ENCODE peak calls at places on chromosomes 16 and 17, in five cellular contexts. One of them, this sample, is unnamed.
A peak's percentile ranks its signal among the peaks of the same experiment; 100 is the strongest.

GRCh38 chr17:67520916-67521772 is 144.1 kb downstream of the PITPNC1 start:
- DNase-seq in left ventricle myocardium inferior: no peak
- DNase-seq in iris pigment epithelial cell: no peak
- DNase-seq in HS-27A: no peak
- DNase-seq in AG09309: peak; percentile 56
- DNase-seq in this sample: no peak

GRCh38 chr17:28518578-28518977 is 12.4 kb downstream of the FOXN1 start:
- DNase-seq in left ventricle myocardium inferior: no peak
- DNase-seq in iris pigment epithelial cell: no peak
- DNase-seq in HS-27A: no peak
- DNase-seq in AG09309: no peak
- DNase-seq in this sample: no peak

GRCh38 chr17:22310717-22311686 is 618.7 kb downstream of the KCNJ18 start:
- DNase-seq in HS-27A: no peak
- DNase-seq in AG09309: no peak
- DNase-seq in iris pigment epithelial cell: no peak
- DNase-seq in left ventricle myocardium inferior: no peak
- DNase-seq in this sample: no peak

GRCh38 chr17:67439269-67439668 is 62.2 kb downstream of the PITPNC1 start:
- DNase-seq in iris pigment epithelial cell: no peak
- DNase-seq in AG09309: no peak
- DNase-seq in HS-27A: no peak
- DNase-seq in left ventricle myocardium inferior: no peak
- DNase-seq in this sample: no peak

GRCh38 chr16:65071371-65072311 is 50.2 kb downstream of the CDH11 start:
- DNase-seq in HS-27A: no peak
- DNase-seq in AG09309: no peak
- DNase-seq in left ventricle myocardium inferior: peak; percentile 41
- DNase-seq in iris pigment epithelial cell: peak; percentile 47
- DNase-seq in this sample: no peak

GRCh38 chr17:57747221-57748017 is 2.3 kb upstream of the CCDC182 start:
- DNase-seq in iris pigment epithelial cell: peak; percentile 76
- DNase-seq in AG09309: peak; percentile 44
- DNase-seq in HS-27A: peak; percentile 19
- DNase-seq in left ventricle myocardium inferior: no peak
- DNase-seq in this sample: peak; percentile 83

GRCh38 chr16:27317738-27318398 is 4.1 kb downstream of the IL4R start:
- DNase-seq in HS-27A: no peak
- DNase-seq in iris pigment epithelial cell: no peak
- DNase-seq in AG09309: no peak
- DNase-seq in left ventricle myocardium inferior: no peak
- DNase-seq in this sample: no peak

GRCh38 chr16:89191901-89192184 is 8.5 kb downstream of the SLC22A31 start:
- DNase-seq in AG09309: no peak
- DNase-seq in left ventricle myocardium inferior: no peak
- DNase-seq in HS-27A: no peak
- DNase-seq in iris pigment epithelial cell: no peak
- DNase-seq in this sample: no peak

GRCh38 chr17:16931318-16932060 is 40.4 kb downstream of the TNFRSF13B start:
- DNase-seq in iris pigment epithelial cell: no peak
- DNase-seq in left ventricle myocardium inferior: peak; percentile 10
- DNase-seq in AG09309: no peak
- DNase-seq in HS-27A: no peak
- DNase-seq in this sample: no peak

GRCh38 chr17:8825802-8826201 is 26.6 kb upstream of the MFSD6L start:
- DNase-seq in AG09309: no peak
- DNase-seq in HS-27A: no peak
- DNase-seq in iris pigment epithelial cell: no peak
- DNase-seq in left ventricle myocardium inferior: no peak
- DNase-seq in this sample: no peak

GRCh38 chr17:55480907-55481306 is 30.3 kb downstream of the SMIM36 start:
- DNase-seq in HS-27A: no peak
- DNase-seq in iris pigment epithelial cell: no peak
- DNase-seq in AG09309: no peak
- DNase-seq in left ventricle myocardium inferior: no peak
- DNase-seq in this sample: no peak

GRCh38 chr16:89431158-89431584 is 59.2 kb downstream of the ANKRD11 start:
- DNase-seq in iris pigment epithelial cell: no peak
- DNase-seq in AG09309: peak; percentile 38
- DNase-seq in HS-27A: no peak
- DNase-seq in left ventricle myocardium inferior: no peak
- DNase-seq in this sample: no peak

GRCh38 chr16:54266363-54266955 is 20.1 kb downstream of the IRX3 start:
- DNase-seq in left ventricle myocardium inferior: no peak
- DNase-seq in iris pigment epithelial cell: peak; percentile 77
- DNase-seq in AG09309: no peak
- DNase-seq in HS-27A: no peak
- DNase-seq in this sample: no peak

GRCh38 chr17:44916781-44917241 is 1.5 kb upstream of the GFAP start:
- DNase-seq in iris pigment epithelial cell: no peak
- DNase-seq in left ventricle myocardium inferior: peak; percentile 73
- DNase-seq in AG09309: peak; percentile 27
- DNase-seq in HS-27A: no peak
- DNase-seq in this sample: no peak

GRCh38 chr16:75252946-75253911 is 1.8 kb upstream of the BCAR1 start:
- DNase-seq in AG09309: no peak
- DNase-seq in iris pigment epithelial cell: peak; percentile 75
- DNase-seq in HS-27A: peak; percentile 92
- DNase-seq in left ventricle myocardium inferior: no peak
- DNase-seq in this sample: no peak

GRCh38 chr17:80773243-80773991 is 218.2 kb upstream of the CHMP6 start:
- DNase-seq in HS-27A: no peak
- DNase-seq in AG09309: no peak
- DNase-seq in left ventricle myocardium inferior: peak; percentile 27
- DNase-seq in iris pigment epithelial cell: peak; percentile 31
- DNase-seq in this sample: peak; percentile 76

GRCh38 chr16:54080524-54081008 is 206.0 kb downstream of the IRX3 start:
- DNase-seq in iris pigment epithelial cell: peak; percentile 99
- DNase-seq in AG09309: peak; percentile 97
- DNase-seq in left ventricle myocardium inferior: no peak
- DNase-seq in HS-27A: peak; percentile 15
- DNase-seq in this sample: no peak

GRCh38 chr16:10385725-10386516 is at the start of gene ATF7IP2:
- DNase-seq in iris pigment epithelial cell: peak; percentile 95
- DNase-seq in HS-27A: no peak
- DNase-seq in AG09309: no peak
- DNase-seq in left ventricle myocardium inferior: peak; percentile 92
- DNase-seq in this sample: peak; percentile 96

GRCh38 chr17:3475812-3476686 is at the start of gene ASPA:
- DNase-seq in left ventricle myocardium inferior: no peak
- DNase-seq in HS-27A: no peak
- DNase-seq in iris pigment epithelial cell: no peak
- DNase-seq in AG09309: no peak
- DNase-seq in this sample: no peak

GRCh38 chr16:68987734-68988457 is 117.6 kb upstream of the HAS3 start:
- DNase-seq in HS-27A: no peak
- DNase-seq in AG09309: no peak
- DNase-seq in iris pigment epithelial cell: no peak
- DNase-seq in left ventricle myocardium inferior: no peak
- DNase-seq in this sample: no peak

GRCh38 chr17:77501101-77501566 is 360.4 kb downstream of the SEC14L1 start:
- DNase-seq in iris pigment epithelial cell: no peak
- DNase-seq in HS-27A: no peak
- DNase-seq in left ventricle myocardium inferior: no peak
- DNase-seq in AG09309: no peak
- DNase-seq in this sample: peak; percentile 56

GRCh38 chr17:6596941-6597340 is 40.6 kb upstream of the PITPNM3 start:
- DNase-seq in HS-27A: no peak
- DNase-seq in AG09309: no peak
- DNase-seq in left ventricle myocardium inferior: no peak
- DNase-seq in iris pigment epithelial cell: no peak
- DNase-seq in this sample: no peak

GRCh38 chr17:59441459-59442096 is 110.1 kb downstream of the YPEL2 start:
- DNase-seq in iris pigment epithelial cell: no peak
- DNase-seq in left ventricle myocardium inferior: no peak
- DNase-seq in HS-27A: no peak
- DNase-seq in AG09309: no peak
- DNase-seq in this sample: no peak